ENCODE peak calls at places on chromosomes 2 and 18, in nine cellular contexts. G, V, R, M, U, X, S, I and P are unnamed samples. For H3K36me3, the result is how much of the 10 kb centered on the place peaks cover.

GRCh38 chr2:54545700-54546450 is 89.7 kb downstream of the SPTBN1 start:
- DNase-seq in S (no peak), X (no peak), U (no peak), G (peak), R (peak), V (no peak), M (no peak), I (peak), P (no peak)

GRCh38 chr2:217248312-217248935 is 388.6 kb upstream of the TNP1 start:
- DNase-seq in V (peak), M (peak), U (peak), G (peak), S (no peak), I (peak), X (no peak), R (no peak), P (no peak)

GRCh38 chr2:10162586-10163497 is 40.3 kb downstream of the RRM2 start:
- DNase-seq in U (no peak), S (no peak), M (no peak), R (no peak), I (no peak), X (no peak), G (no peak), V (no peak), P (no peak)

GRCh38 chr18:36762074-36762473 is 66.7 kb downstream of the TPGS2 start:
- DNase-seq in R (no peak), V (no peak), S (no peak), G (peak), U (no peak), M (no peak), X (no peak), I (peak), P (no peak)

GRCh38 chr2:168649562-168649961 is 152.9 kb upstream of the NOSTRIN start:
- DNase-seq in X (no peak), U (no peak), V (no peak), M (no peak), S (no peak), R (no peak), I (no peak), G (no peak), P (no peak)

GRCh38 chr2:215702116-215702905 is 266.4 kb upstream of the FN1 start:
- DNase-seq in X (no peak), M (no peak), V (no peak), G (no peak), U (no peak), I (no peak), S (no peak), R (no peak), P (no peak)

GRCh38 chr2:138026116-138026855 is 62.0 kb downstream of the HNMT start:
- DNase-seq in M (no peak), R (no peak), I (no peak), U (no peak), G (no peak), X (no peak), S (no peak), V (no peak), P (no peak)

GRCh38 chr18:10401930-10402329 is 52.5 kb upstream of the APCDD1 start:
- DNase-seq in X (no peak), M (no peak), G (no peak), U (no peak), R (no peak), S (no peak), V (no peak), I (no peak), P (no peak)

GRCh38 chr18:58639751-58640427 is 11.0 kb upstream of the ALPK2 start:
- DNase-seq in R (peak), X (no peak), M (no peak), I (peak), U (no peak), G (peak), V (peak), S (peak), P (no peak)

GRCh38 chr2:46779447-46779941 is 136.1 kb downstream of the MCFD2 start:
- DNase-seq in G (peak), S (no peak), I (peak), X (no peak), R (peak), V (no peak), M (no peak), U (no peak), P (no peak)

GRCh38 chr2:156896294-156896693 is 361.2 kb upstream of the GALNT5 start:
- DNase-seq in V (no peak), S (peak), M (no peak), R (no peak), I (peak), U (no peak), G (peak), X (no peak), P (no peak)

GRCh38 chr2:217973008-217973787 is 29.6 kb downstream of the TNS1 start:
- DNase-seq in U (no peak), S (no peak), I (no peak), R (no peak), M (no peak), V (no peak), G (no peak), X (no peak), P (no peak)

GRCh38 chr2:240637116-240637900 is 12.0 kb downstream of the GPR35 start:
- DNase-seq in R (no peak), V (no peak), S (no peak), I (no peak), M (no peak), U (no peak), G (no peak), X (no peak), P (no peak)

GRCh38 chr2:145091011-145091744 is 571.3 kb upstream of the ZEB2 start:
- DNase-seq in M (no peak), V (no peak), S (no peak), X (no peak), R (no peak), G (peak), U (no peak), I (peak), P (no peak)

GRCh38 chr2:216698895-216699294 is 3.5 kb upstream of the IGFBP5 start:
- DNase-seq in V (peak), I (peak), M (no peak), X (no peak), S (peak), G (peak), R (no peak), U (peak), P (peak)

GRCh38 chr2:73172963-73173362 is 29.4 kb upstream of the NOTO start:
- DNase-seq in S (no peak), R (no peak), G (peak), U (no peak), V (no peak), X (no peak), M (no peak), I (peak), P (no peak)

GRCh38 chr2:86480105-86480504 is 38.9 kb downstream of the KDM3A start:
- DNase-seq in G (no peak), S (no peak), R (no peak), V (no peak), X (no peak), M (peak), I (no peak), U (no peak), P (no peak)

GRCh38 chr2:43055086-43055912 is 171.1 kb downstream of the ZFP36L2 start:
- DNase-seq in M (no peak), G (no peak), V (no peak), U (no peak), S (no peak), I (no peak), R (no peak), X (no peak), P (no peak)

GRCh38 chr2:235553696-235554100 is 59.9 kb downstream of the AGAP1 start:
- DNase-seq in V (no peak), S (no peak), X (no peak), I (peak), R (peak), U (no peak), G (no peak), M (no peak), P (no peak)

GRCh38 chr2:27915874-27916273 is 25.3 kb downstream of the BABAM2 start:
- DNase-seq in I (peak), V (no peak), M (no peak), R (no peak), G (peak), X (no peak), S (no peak), U (no peak), P (no peak)

GRCh38 chr2:71306762-71307161 is 24.8 kb upstream of the ZNF638 start:
- DNase-seq in V (no peak), X (no peak), R (no peak), M (no peak), I (peak), S (no peak), G (no peak), U (no peak), P (no peak)

GRCh38 chr18:80179857-80180558 is 67.3 kb downstream of the PARD6G start:
- DNase-seq in I (no peak), U (no peak), S (no peak), G (no peak), X (no peak), M (no peak), V (no peak), R (no peak), P (no peak)

GRCh38 chr2:214103199-214104001 is 307.5 kb upstream of the VWC2L start:
- DNase-seq in M (no peak), X (no peak), U (no peak), I (peak), G (peak), S (peak), V (no peak), R (peak), P (no peak)

GRCh38 chr2:226426292-226426736 is 373.3 kb downstream of the IRS1 start:
- DNase-seq in U (no peak), G (peak), X (no peak), S (no peak), R (peak), I (peak), M (no peak), V (peak), P (no peak)
- H3K4me3 ChIP-seq in U (no peak), G (no peak), X (no peak), S (no peak), R (no peak), I (no peak), M (no peak), V (no peak), P (no peak)

GRCh38 chr2:200862532-200863000 is 1.9 kb downstream of the CLK1 start:
- DNase-seq in I (peak), S (peak), X (peak), G (peak), V (peak), M (no peak), R (peak), U (peak), P (peak)

GRCh38 chr2:200864206-200864976 is at the start of gene CLK1:
- DNase-seq in G (peak), X (peak), V (peak), S (peak), R (peak), U (peak), I (peak), M (peak), P (peak)

GRCh38 chr2:200861617-200862016 is 2.8 kb downstream of the CLK1 start:
- DNase-seq in S (no peak), U (no peak), I (no peak), G (no peak), V (no peak), M (no peak), X (no peak), R (no peak), P (no peak)

GRCh38 chr2:200865736-200865995 is 1.2 kb upstream of the CLK1 start:
- DNase-seq in G (no peak), X (no peak), U (no peak), S (no peak), V (no peak), R (no peak), I (no peak), M (no peak), P (no peak)

DNA sequence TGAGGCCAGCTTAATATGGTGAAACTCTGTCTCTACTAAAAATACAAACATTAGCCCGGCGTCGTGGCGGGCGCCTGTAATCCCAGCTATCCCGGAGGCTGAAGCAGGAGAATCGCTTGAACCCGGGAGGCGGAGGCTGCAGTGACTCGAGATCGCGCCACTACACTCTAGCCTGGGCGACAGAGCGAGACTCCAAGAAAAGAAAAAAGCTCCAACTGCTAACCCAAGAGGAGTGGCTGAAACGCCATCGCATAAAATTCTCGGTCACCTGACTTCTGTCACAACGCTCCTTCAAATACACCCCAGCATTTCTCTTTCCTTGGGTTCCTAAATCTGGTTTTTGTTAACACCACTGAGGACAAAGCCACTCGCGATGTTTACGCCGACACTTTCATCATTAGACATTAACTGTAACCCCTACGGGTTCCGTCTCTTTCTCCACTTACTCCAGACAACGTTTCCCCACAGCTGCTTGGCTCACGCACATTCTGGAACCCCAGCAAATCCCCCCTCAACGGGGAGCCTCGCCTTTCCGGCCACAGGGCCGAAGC is 728 bp downstream of the CLK1 start:
- DNase-seq in V (peak), X (no peak), R (no peak), G (no peak), U (peak), I (peak), M (no peak), S (no peak), P (no peak)
- H3K36me3 ChIP-seq in V (under half), X (under half), R (under half), G (under half), U (under half), I (under half), M (under half), S (under half), P (under half)

GRCh38 chr2:177243476-177243875 is 21.1 kb downstream of the NFE2L2 start:
- DNase-seq in M (no peak), R (no peak), V (no peak), U (no peak), G (no peak), I (no peak), S (no peak), X (no peak), P (no peak)

GRCh38 chr2:177242136-177242987 is 22.2 kb downstream of the NFE2L2 start:
- DNase-seq in X (no peak), I (peak), G (peak), R (peak), U (no peak), S (no peak), V (peak), M (no peak), P (no peak)

GRCh38 chr2:177243073-177243472 is 21.5 kb downstream of the NFE2L2 start:
- DNase-seq in R (no peak), M (no peak), I (no peak), G (no peak), V (no peak), U (no peak), S (no peak), X (no peak), P (no peak)

GRCh38 chr2:177239934-177240600 is 24.5 kb downstream of the NFE2L2 start:
- DNase-seq in I (peak), R (peak), X (peak), V (peak), G (peak), U (no peak), S (no peak), M (peak), P (peak)

GRCh38 chr2:177241771-177242135 is 22.8 kb downstream of the NFE2L2 start:
- DNase-seq in M (no peak), G (no peak), R (no peak), S (no peak), V (no peak), I (peak), U (no peak), X (no peak), P (no peak)
- H3K4me3 ChIP-seq in M (no peak), G (no peak), R (peak), S (no peak), V (peak), I (peak), U (no peak), X (no peak), P (no peak)

GRCh38 chr2:197399887-197400540 is 34.8 kb downstream of the SF3B1 start:
- DNase-seq in R (no peak), S (no peak), U (no peak), X (no peak), G (peak), I (peak), M (no peak), V (no peak), P (no peak)

GRCh38 chr2:197398913-197399312 is 35.9 kb downstream of the SF3B1 start:
- DNase-seq in X (no peak), G (no peak), U (no peak), R (no peak), S (no peak), M (no peak), I (no peak), V (no peak), P (no peak)
- H3K36me3 ChIP-seq in X (half or more), G (half or more), U (half or more), R (half or more), S (half or more), M (half or more), I (under half), V (half or more), P (half or more)

GRCh38 chr2:174595904-174596397 is 1.7 kb downstream of the WIPF1 start:
- DNase-seq in G (no peak), S (peak), V (no peak), X (no peak), M (no peak), U (no peak), R (no peak), I (peak), P (no peak)

GRCh38 chr2:174596994-174597346 is 634 bp downstream of the WIPF1 start:
- DNase-seq in M (no peak), U (no peak), V (no peak), I (no peak), X (no peak), R (no peak), S (peak), G (peak), P (no peak)

GRCh38 chr2:174594451-174594850 is 3.2 kb downstream of the WIPF1 start:
- DNase-seq in I (no peak), R (no peak), S (peak), G (no peak), U (no peak), V (no peak), M (no peak), X (no peak), P (peak)

GRCh38 chr2:174593574-174594203 is 3.9 kb downstream of the WIPF1 start:
- DNase-seq in X (peak), V (peak), R (no peak), I (peak), G (peak), U (no peak), M (no peak), S (peak), P (peak)

DNA sequence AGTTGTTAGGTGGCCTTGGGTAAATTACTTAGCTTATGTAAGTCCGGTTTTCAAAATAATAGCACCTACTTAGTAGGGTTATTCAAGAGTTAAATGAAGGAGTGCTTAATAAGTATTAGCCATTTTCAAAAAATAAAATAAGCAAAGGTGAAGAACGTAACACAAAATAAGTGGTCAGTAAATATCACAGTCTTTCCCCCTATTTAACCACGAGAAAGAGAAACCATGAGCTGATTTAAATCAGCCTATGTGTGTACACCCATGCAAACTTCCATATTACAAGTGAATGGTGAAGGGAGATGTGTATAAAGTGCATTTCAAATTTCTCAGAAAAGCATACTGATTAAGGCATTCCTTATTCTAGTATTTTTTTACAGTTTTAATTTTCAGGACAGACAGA is 2.2 kb downstream of the WIPF1 start:
- DNase-seq in I (no peak), R (no peak), X (no peak), U (no peak), G (no peak), M (no peak), V (no peak), S (peak), P (peak)
- H3K4me3 ChIP-seq in I (no peak), R (no peak), X (peak), U (no peak), G (no peak), M (no peak), V (no peak), S (peak), P (peak)

GRCh38 chr2:165941827-165942226 is 11.7 kb downstream of the TTC21B start:
- DNase-seq in S (no peak), G (no peak), I (no peak), R (no peak), U (no peak), X (no peak), V (no peak), M (no peak), P (no peak)

GRCh38 chr2:165933211-165933610 is 20.4 kb downstream of the TTC21B start:
- DNase-seq in V (no peak), S (no peak), X (no peak), I (no peak), M (no peak), R (no peak), G (no peak), U (no peak), P (no peak)

GRCh38 chr2:165938237-165938636 is 15.3 kb downstream of the TTC21B start:
- DNase-seq in X (no peak), U (no peak), R (no peak), G (no peak), V (no peak), I (no peak), S (no peak), M (no peak), P (no peak)
- H3K36me3 ChIP-seq in X (under half), U (under half), R (under half), G (under half), V (half or more), I (under half), S (under half), M (half or more), P (under half)

DNA sequence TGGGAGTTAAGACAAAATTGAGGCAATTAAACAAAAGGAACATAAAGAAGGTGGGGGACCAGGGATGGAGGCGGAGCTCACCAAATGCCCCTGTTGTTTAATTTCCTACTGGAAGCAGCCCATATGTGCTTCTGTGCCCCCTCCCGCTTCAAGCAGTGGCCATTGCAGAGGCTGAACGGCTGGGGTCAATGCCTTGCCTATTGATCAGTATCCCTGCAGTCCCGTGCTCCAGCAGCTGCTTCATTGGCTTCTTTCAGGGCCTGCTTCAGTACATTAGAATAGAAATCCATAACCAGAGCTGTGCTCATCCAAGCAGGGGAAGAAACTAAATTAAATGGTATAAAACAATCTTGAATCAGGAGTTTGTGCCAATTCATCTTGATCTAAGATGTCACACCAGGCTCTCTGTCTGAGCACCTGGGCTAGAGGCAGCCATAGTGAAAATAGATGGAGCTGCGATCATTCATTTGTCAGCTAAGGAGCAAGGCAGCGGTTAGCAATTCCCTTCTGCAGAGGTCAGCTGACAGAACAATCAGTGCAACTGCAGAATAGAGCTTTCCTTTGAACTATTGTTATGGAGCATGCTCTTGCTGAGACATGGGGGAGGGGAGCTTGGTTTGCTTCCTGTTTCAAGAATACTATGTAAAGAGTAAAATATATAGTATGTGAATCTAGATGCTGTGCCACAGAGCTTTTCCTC is 222.4 kb downstream of the WDR7 start:
- DNase-seq in U (peak), X (no peak), R (no peak), V (peak), S (peak), M (no peak), I (peak), G (no peak), P (peak)
- H3K4me3 ChIP-seq in U (no peak), X (no peak), R (no peak), V (no peak), S (no peak), M (no peak), I (no peak), G (no peak), P (no peak)

GRCh38 chr18:74508366-74508765 is 12.2 kb downstream of the CNDP2 start:
- DNase-seq in M (no peak), I (no peak), G (no peak), S (no peak), R (no peak), X (no peak), V (no peak), U (no peak), P (no peak)
- H3K36me3 ChIP-seq in M (half or more), I (under half), G (half or more), S (under half), R (under half), X (half or more), V (under half), U (under half), P (half or more)